ENCODE peak calls at places on chromosomes 6 and 20, in five cellular contexts. One of them, this sample, is unnamed.

GRCh38 chr6:42175860-42176259 is 2.7 kb downstream of the GUCA1A start:
- DNase-seq in WERI-Rb-1: no peak
- DNase-seq in RWPE1: no peak
- DNase-seq in pancreas: no peak
- DNase-seq in A549: no peak
- DNase-seq in this sample: no peak

GRCh38 chr20:50467618-50468373 is 42.4 kb upstream of the PTPN1 start:
- DNase-seq in A549: peak
- DNase-seq in WERI-Rb-1: peak
- DNase-seq in pancreas: no peak
- DNase-seq in RWPE1: peak
- DNase-seq in this sample: no peak

GRCh38 chr6:106216527-106216926 is 109.0 kb downstream of the ATG5 start:
- DNase-seq in A549: no peak
- DNase-seq in WERI-Rb-1: no peak
- DNase-seq in RWPE1: no peak
- DNase-seq in pancreas: no peak
- DNase-seq in this sample: no peak

GRCh38 chr6:103396768-103397167 is 1463.0 kb downstream of the HACE1 start:
- DNase-seq in WERI-Rb-1: no peak
- DNase-seq in RWPE1: no peak
- DNase-seq in pancreas: no peak
- DNase-seq in A549: no peak
- DNase-seq in this sample: no peak

GRCh38 chr6:34656378-34657036 is 40.1 kb downstream of the ILRUN start:
- DNase-seq in RWPE1: no peak
- DNase-seq in A549: no peak
- DNase-seq in WERI-Rb-1: no peak
- DNase-seq in pancreas: no peak
- DNase-seq in this sample: no peak

GRCh38 chr6:37323568-37323967 is 30.2 kb upstream of the RNF8 start:
- DNase-seq in pancreas: no peak
- DNase-seq in WERI-Rb-1: peak
- DNase-seq in RWPE1: no peak
- DNase-seq in A549: no peak
- DNase-seq in this sample: no peak

GRCh38 chr6:132219901-132220300 is 181.4 kb downstream of the MOXD1 start:
- DNase-seq in A549: no peak
- DNase-seq in WERI-Rb-1: no peak
- DNase-seq in pancreas: no peak
- DNase-seq in RWPE1: no peak
- DNase-seq in this sample: no peak

GRCh38 chr20:50455656-50456451 is 54.3 kb upstream of the PTPN1 start:
- DNase-seq in RWPE1: no peak
- DNase-seq in pancreas: peak
- DNase-seq in A549: no peak
- DNase-seq in WERI-Rb-1: no peak
- DNase-seq in this sample: no peak

GRCh38 chr20:18543932-18544331 is 23.3 kb upstream of the SMIM26 start:
- DNase-seq in RWPE1: no peak
- DNase-seq in A549: no peak
- DNase-seq in pancreas: peak
- DNase-seq in WERI-Rb-1: no peak
- DNase-seq in this sample: no peak

GRCh38 chr6:149999636-150000035 is 25.7 kb downstream of the RAET1L start:
- DNase-seq in WERI-Rb-1: no peak
- DNase-seq in pancreas: no peak
- DNase-seq in RWPE1: no peak
- DNase-seq in A549: no peak
- DNase-seq in this sample: no peak

GRCh38 chr6:89311853-89312531 is 3.1 kb downstream of the GABRR2 start:
- DNase-seq in pancreas: no peak
- DNase-seq in WERI-Rb-1: peak
- DNase-seq in RWPE1: peak
- DNase-seq in A549: no peak
- DNase-seq in this sample: no peak

GRCh38 chr6:153024401-153025017 is 22.0 kb upstream of the MTRF1L start:
- DNase-seq in A549: peak
- DNase-seq in pancreas: peak
- DNase-seq in WERI-Rb-1: peak
- DNase-seq in RWPE1: peak
- DNase-seq in this sample: no peak

GRCh38 chr6:41642090-41642959 is 4.1 kb downstream of the MDFI start:
- DNase-seq in A549: no peak
- DNase-seq in WERI-Rb-1: no peak
- DNase-seq in RWPE1: no peak
- DNase-seq in pancreas: no peak
- DNase-seq in this sample: no peak

GRCh38 chr20:61373055-61373399 is 121.0 kb downstream of the CDH4 start:
- DNase-seq in RWPE1: no peak
- DNase-seq in pancreas: no peak
- DNase-seq in A549: no peak
- DNase-seq in WERI-Rb-1: no peak
- DNase-seq in this sample: no peak

GRCh38 chr6:114747995-114748625 is 405.3 kb upstream of the HS3ST5 start:
- DNase-seq in WERI-Rb-1: peak
- DNase-seq in pancreas: peak
- DNase-seq in A549: no peak
- DNase-seq in RWPE1: peak
- DNase-seq in this sample: peak

GRCh38 chr20:40049838-40050237 is 639.2 kb downstream of the MAFB start:
- DNase-seq in pancreas: no peak
- DNase-seq in A549: no peak
- DNase-seq in RWPE1: no peak
- DNase-seq in WERI-Rb-1: no peak
- DNase-seq in this sample: no peak

GRCh38 chr6:167996424-167997199 is 859 bp upstream of the KIF25 start:
- DNase-seq in RWPE1: no peak
- DNase-seq in WERI-Rb-1: no peak
- DNase-seq in A549: no peak
- DNase-seq in pancreas: no peak
- DNase-seq in this sample: no peak

GRCh38 chr6:10071631-10072220 is 343.1 kb downstream of the TFAP2A start:
- DNase-seq in A549: no peak
- DNase-seq in pancreas: no peak
- DNase-seq in RWPE1: no peak
- DNase-seq in WERI-Rb-1: no peak
- DNase-seq in this sample: no peak

GRCh38 chr6:38027685-38028373 is 208.3 kb downstream of the ZFAND3 start:
- DNase-seq in A549: no peak
- DNase-seq in WERI-Rb-1: no peak
- DNase-seq in pancreas: no peak
- DNase-seq in RWPE1: no peak
- DNase-seq in this sample: no peak

GRCh38 chr6:40409716-40410397 is 177.3 kb downstream of the LRFN2 start:
- DNase-seq in RWPE1: no peak
- DNase-seq in WERI-Rb-1: no peak
- DNase-seq in pancreas: no peak
- DNase-seq in A549: no peak
- DNase-seq in this sample: no peak

GRCh38 chr20:36744243-36744642 is 1.6 kb downstream of the NDRG3 start:
- DNase-seq in RWPE1: no peak
- DNase-seq in A549: no peak
- DNase-seq in WERI-Rb-1: no peak
- DNase-seq in pancreas: no peak
- DNase-seq in this sample: no peak
- H3K27ac ChIP-seq in RWPE1: peak
- H3K27ac ChIP-seq in A549: no peak
- H3K27ac ChIP-seq in WERI-Rb-1: peak
- H3K27ac ChIP-seq in pancreas: no peak
- H3K27ac ChIP-seq in this sample: no peak

GRCh38 chr20:48025661-48026060 is 240.4 kb upstream of the SULF2 start:
- DNase-seq in RWPE1: peak
- DNase-seq in pancreas: no peak
- DNase-seq in A549: no peak
- DNase-seq in WERI-Rb-1: no peak
- DNase-seq in this sample: no peak

GRCh38 chr20:48019940-48020339 is 234.7 kb upstream of the SULF2 start:
- DNase-seq in RWPE1: no peak
- DNase-seq in A549: no peak
- DNase-seq in WERI-Rb-1: no peak
- DNase-seq in pancreas: no peak
- DNase-seq in this sample: no peak

GRCh38 chr20:48026981-48027592 is 241.8 kb upstream of the SULF2 start:
- DNase-seq in RWPE1: no peak
- DNase-seq in WERI-Rb-1: no peak
- DNase-seq in pancreas: no peak
- DNase-seq in A549: no peak
- DNase-seq in this sample: no peak

GRCh38 chr20:48019496-48019895 is 234.2 kb upstream of the SULF2 start:
- DNase-seq in pancreas: no peak
- DNase-seq in WERI-Rb-1: no peak
- DNase-seq in A549: no peak
- DNase-seq in RWPE1: no peak
- DNase-seq in this sample: no peak

DNA sequence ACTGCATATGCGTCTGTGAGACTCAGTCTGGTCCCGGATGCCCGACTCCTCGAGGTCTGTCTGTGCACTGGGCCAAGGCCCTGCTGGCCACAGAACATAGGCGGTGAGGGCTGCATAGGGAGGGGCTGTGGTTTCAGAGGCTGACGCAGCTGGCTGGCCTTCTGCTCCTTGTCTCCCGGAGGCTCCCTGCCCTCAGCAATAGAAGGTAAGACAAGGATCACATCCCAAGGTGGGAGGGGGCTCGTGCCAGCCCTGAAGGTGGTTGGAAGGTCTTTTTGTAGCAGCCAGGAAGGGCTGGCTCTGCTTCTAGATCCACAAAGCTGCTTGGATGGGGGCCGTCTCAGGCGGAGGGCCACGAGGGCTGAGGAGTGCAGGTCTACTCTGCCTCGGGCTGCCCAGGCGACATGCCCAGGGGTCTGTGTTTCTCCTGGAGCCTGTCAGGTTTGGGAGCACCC is 239.8 kb upstream of the SULF2 start:
- DNase-seq in pancreas: no peak
- DNase-seq in WERI-Rb-1: peak
- DNase-seq in RWPE1: peak
- DNase-seq in A549: no peak
- DNase-seq in this sample: peak
- H3K27ac ChIP-seq in pancreas: no peak
- H3K27ac ChIP-seq in WERI-Rb-1: peak
- H3K27ac ChIP-seq in RWPE1: peak
- H3K27ac ChIP-seq in A549: no peak
- H3K27ac ChIP-seq in this sample: no peak

DNA sequence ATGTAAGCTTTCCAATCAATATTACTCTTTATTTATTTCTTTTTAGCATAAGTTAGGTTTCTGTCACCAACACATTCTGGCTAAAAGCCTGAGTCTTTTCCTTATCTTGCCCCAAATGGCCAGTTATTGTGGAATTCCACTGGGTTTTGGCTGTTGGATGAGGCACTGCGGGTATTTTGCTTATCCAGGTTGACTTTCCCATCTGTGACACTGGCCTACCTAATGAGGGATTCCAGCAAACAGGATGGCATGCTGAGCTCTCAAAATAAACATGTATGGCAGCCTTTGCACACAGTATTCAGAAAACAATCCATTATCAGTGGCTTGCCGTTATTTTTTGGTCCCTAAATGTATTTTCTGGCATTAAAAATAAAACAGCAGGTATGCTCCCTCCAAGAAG is 6.5 kb upstream of the RALGAPB start:
- DNase-seq in pancreas: no peak
- DNase-seq in RWPE1: no peak
- DNase-seq in A549: no peak
- DNase-seq in WERI-Rb-1: no peak
- DNase-seq in this sample: no peak
- H3K27ac ChIP-seq in pancreas: no peak
- H3K27ac ChIP-seq in RWPE1: no peak
- H3K27ac ChIP-seq in A549: no peak
- H3K27ac ChIP-seq in WERI-Rb-1: no peak
- H3K27ac ChIP-seq in this sample: no peak

GRCh38 chr6:7865811-7866210 is 44.8 kb downstream of the TXNDC5 start:
- DNase-seq in RWPE1: no peak
- DNase-seq in WERI-Rb-1: no peak
- DNase-seq in pancreas: no peak
- DNase-seq in A549: no peak
- DNase-seq in this sample: no peak
- H3K27ac ChIP-seq in RWPE1: no peak
- H3K27ac ChIP-seq in WERI-Rb-1: no peak
- H3K27ac ChIP-seq in pancreas: no peak
- H3K27ac ChIP-seq in A549: no peak
- H3K27ac ChIP-seq in this sample: no peak

GRCh38 chr20:8562356-8562755 is 430.3 kb downstream of the PLCB1 start:
- DNase-seq in WERI-Rb-1: no peak
- DNase-seq in A549: no peak
- DNase-seq in pancreas: no peak
- DNase-seq in RWPE1: no peak
- DNase-seq in this sample: peak

DNA sequence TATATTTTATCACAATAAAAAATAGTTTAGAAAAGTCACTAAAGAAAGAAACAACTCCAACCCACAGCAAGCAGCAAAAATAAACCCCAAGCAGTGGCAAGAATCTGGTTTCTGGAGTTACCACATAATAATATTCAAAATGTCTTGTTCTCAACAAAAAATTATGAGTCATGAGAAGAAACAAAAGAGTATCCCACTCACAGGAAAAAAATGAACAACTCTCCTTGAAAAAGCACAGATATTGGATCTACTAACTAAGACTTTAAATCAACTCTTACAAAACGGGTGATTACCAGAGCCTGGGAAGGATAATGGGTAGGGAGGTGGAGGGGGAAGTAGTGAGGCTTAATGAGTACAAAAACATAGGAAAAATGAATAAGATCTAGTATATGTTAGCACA is 425.6 kb downstream of the PLCB1 start:
- DNase-seq in pancreas: no peak
- DNase-seq in WERI-Rb-1: no peak
- DNase-seq in RWPE1: no peak
- DNase-seq in A549: no peak
- DNase-seq in this sample: no peak
- H3K27ac ChIP-seq in pancreas: no peak
- H3K27ac ChIP-seq in WERI-Rb-1: no peak
- H3K27ac ChIP-seq in RWPE1: no peak
- H3K27ac ChIP-seq in A549: no peak
- H3K27ac ChIP-seq in this sample: no peak

GRCh38 chr20:43936805-43937204 is 22.2 kb downstream of the TOX2 start:
- DNase-seq in pancreas: no peak
- DNase-seq in RWPE1: no peak
- DNase-seq in WERI-Rb-1: no peak
- DNase-seq in A549: no peak
- DNase-seq in this sample: no peak
- H3K27ac ChIP-seq in pancreas: no peak
- H3K27ac ChIP-seq in RWPE1: peak
- H3K27ac ChIP-seq in WERI-Rb-1: no peak
- H3K27ac ChIP-seq in A549: peak
- H3K27ac ChIP-seq in this sample: no peak

DNA sequence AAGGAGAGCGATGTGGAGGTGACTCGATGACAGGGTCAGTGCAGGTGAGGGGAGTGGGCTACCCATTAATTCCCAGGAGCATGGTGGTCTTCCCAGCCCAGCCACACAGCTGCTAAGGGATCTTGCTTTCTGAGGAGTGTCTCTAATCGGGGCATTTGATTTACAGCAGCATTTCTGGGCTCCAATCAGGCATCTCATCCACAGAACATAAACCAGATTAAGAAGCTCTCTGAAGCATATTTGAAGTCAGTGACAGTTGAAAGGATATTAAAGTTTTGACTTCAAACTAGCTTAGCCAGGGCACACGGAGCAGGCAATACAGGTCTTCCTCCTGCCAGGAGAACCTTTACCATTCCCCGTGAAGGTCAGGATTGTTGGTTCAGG is 40.0 kb upstream of the ZNF831 start:
- DNase-seq in pancreas: no peak
- DNase-seq in A549: no peak
- DNase-seq in WERI-Rb-1: peak
- DNase-seq in RWPE1: no peak
- DNase-seq in this sample: no peak
- H3K27ac ChIP-seq in pancreas: no peak
- H3K27ac ChIP-seq in A549: no peak
- H3K27ac ChIP-seq in WERI-Rb-1: peak
- H3K27ac ChIP-seq in RWPE1: no peak
- H3K27ac ChIP-seq in this sample: no peak

This sample was measured in substantia nigra.